ENCODE peak calls at places on chromosome 15, in nine cellular contexts. H is Calu3, N is cardiac fibroblast, E is stomach, Q is glutamatergic neuron, P is Caco-2, X is GM13976, L is bronchial epithelial cell, U is cardiac muscle cell. T is an unnamed sample.
A peak's percentile ranks its signal among the peaks of the same experiment; 100 is the strongest.

GRCh38 chr15:73781038-73781925 is 28.1 kb upstream of the INSYN1 start:
- DNase-seq in E (no peak), P (peak; percentile 13), Q (no peak), H (peak; percentile 30), N (peak; percentile 62), U (peak; percentile 50), X (no peak), L (peak; percentile 50), T (no peak)

GRCh38 chr15:66761723-66762595 is 59.9 kb downstream of the SMAD6 start:
- DNase-seq in H (no peak), X (no peak), E (no peak), Q (no peak), N (peak; percentile 33), U (peak; percentile 57), P (no peak), L (peak; percentile 13), T (no peak)

GRCh38 chr15:31338318-31338878 is 11.8 kb downstream of the KLF13 start:
- DNase-seq in E (peak; percentile 62), Q (no peak), L (no peak), P (no peak), X (no peak), U (peak; percentile 14), N (peak; percentile 39), H (no peak), T (no peak)

GRCh38 chr15:57354436-57355123 is 21.7 kb upstream of the CGNL1 start:
- DNase-seq in E (no peak), Q (no peak), L (no peak), N (no peak), U (no peak), P (no peak), X (no peak), H (no peak), T (no peak)

GRCh38 chr15:22224241-22224671 is 143.9 kb downstream of the OR4M2 start:
- DNase-seq in X (no peak), U (no peak), Q (no peak), N (no peak), E (no peak), H (no peak), L (no peak), P (no peak), T (peak; percentile 22)

GRCh38 chr15:67501177-67501835 is 19.6 kb upstream of the C15orf61 start:
- DNase-seq in X (peak; percentile 39), Q (no peak), U (peak; percentile 55), H (no peak), P (no peak), L (peak; percentile 23), E (no peak), N (peak; percentile 57), T (no peak)

GRCh38 chr15:40815042-40815678 is 7.9 kb upstream of the DNAJC17 start:
- DNase-seq in U (peak; percentile 75), E (peak; percentile 37), N (peak; percentile 31), L (no peak), X (no peak), Q (no peak), H (no peak), P (no peak), T (no peak)

GRCh38 chr15:81612631-81613030 is 238.6 kb upstream of the TMC3 start:
- DNase-seq in H (no peak), Q (no peak), L (no peak), X (no peak), E (no peak), U (no peak), P (no peak), N (no peak), T (no peak)

GRCh38 chr15:82709421-82710207 is at the start of gene AP3B2:
- DNase-seq in N (peak; percentile 68), P (peak; percentile 76), Q (peak; percentile 88), E (peak; percentile 68), X (peak; percentile 93), U (peak; percentile 85), H (peak; percentile 87), L (peak; percentile 58), T (no peak)

GRCh38 chr15:96234109-96234892 is 96.2 kb upstream of the NR2F2 start:
- DNase-seq in X (no peak), E (no peak), P (no peak), L (peak; percentile 36), H (peak; percentile 14), Q (no peak), N (peak; percentile 12), U (peak; percentile 47), T (no peak)

GRCh38 chr15:77180757-77181156 is 109.8 kb upstream of the TSPAN3 start:
- DNase-seq in X (no peak), Q (no peak), H (no peak), P (no peak), E (no peak), U (peak; percentile 87), N (peak; percentile 47), L (peak; percentile 5), T (no peak)

GRCh38 chr15:60070838-60071493 is 66.9 kb downstream of the FOXB1 start:
- DNase-seq in P (no peak), H (no peak), X (no peak), L (peak; percentile 95), N (peak; percentile 90), Q (no peak), E (no peak), U (peak; percentile 76), T (no peak)

GRCh38 chr15:77025941-77026411 is 31.1 kb downstream of the PSTPIP1 start:
- DNase-seq in P (no peak), N (no peak), L (no peak), U (no peak), E (no peak), H (no peak), Q (no peak), X (no peak), T (no peak)

GRCh38 chr15:29115093-29115991 is 154.3 kb downstream of the NSMCE3 start:
- DNase-seq in E (no peak), U (peak; percentile 43), L (no peak), N (no peak), H (no peak), P (peak; percentile 20), X (peak; percentile 54), Q (peak; percentile 78), T (no peak)

GRCh38 chr15:56371495-56372147 is 6.4 kb downstream of the TEX9 start:
- DNase-seq in U (no peak), P (no peak), X (peak; percentile 23), E (no peak), N (no peak), H (no peak), L (peak; percentile 26), Q (no peak), T (no peak)

GRCh38 chr15:51776952-51777574 is 25.7 kb downstream of the TMOD2 start:
- DNase-seq in U (peak; percentile 86), L (peak; percentile 94), X (peak; percentile 75), E (peak; percentile 73), Q (peak; percentile 68), P (peak; percentile 66), H (peak; percentile 70), N (peak; percentile 88), T (peak; percentile 40)

GRCh38 chr15:73807865-73808264 is 54.7 kb upstream of the INSYN1 start:
- DNase-seq in U (no peak), Q (no peak), H (no peak), P (no peak), L (no peak), X (no peak), E (no peak), N (no peak), T (no peak)

DNA sequence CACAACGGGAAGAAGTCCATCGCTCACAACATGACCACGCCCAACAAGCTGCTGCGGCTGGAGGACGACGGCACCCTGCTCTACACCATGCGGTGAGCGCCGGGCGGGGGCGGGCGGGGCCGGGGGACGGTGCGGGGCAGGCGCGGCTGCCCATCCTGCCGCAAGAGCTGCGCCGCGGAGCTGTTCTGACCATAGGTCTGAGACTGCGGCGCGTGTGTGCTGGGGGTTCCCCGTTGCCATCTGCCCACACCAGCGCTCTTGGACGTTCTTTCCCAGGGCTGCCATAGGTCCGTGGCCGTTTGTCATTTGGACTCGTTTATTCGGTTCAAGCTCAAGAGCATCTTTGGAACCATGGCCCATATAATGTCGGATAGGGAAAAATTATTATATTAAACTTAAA is 16.6 kb downstream of the GABRA5 start:
- DNase-seq in N (no peak), E (no peak), H (no peak), X (no peak), P (no peak), U (no peak), Q (no peak), L (no peak), T (no peak)
- TF ChIP-seq CTCF in N (no peak), E (no peak), H (no peak), X (no peak), P (no peak), U (no peak), Q (no peak), L (no peak), T (no peak)

DNA sequence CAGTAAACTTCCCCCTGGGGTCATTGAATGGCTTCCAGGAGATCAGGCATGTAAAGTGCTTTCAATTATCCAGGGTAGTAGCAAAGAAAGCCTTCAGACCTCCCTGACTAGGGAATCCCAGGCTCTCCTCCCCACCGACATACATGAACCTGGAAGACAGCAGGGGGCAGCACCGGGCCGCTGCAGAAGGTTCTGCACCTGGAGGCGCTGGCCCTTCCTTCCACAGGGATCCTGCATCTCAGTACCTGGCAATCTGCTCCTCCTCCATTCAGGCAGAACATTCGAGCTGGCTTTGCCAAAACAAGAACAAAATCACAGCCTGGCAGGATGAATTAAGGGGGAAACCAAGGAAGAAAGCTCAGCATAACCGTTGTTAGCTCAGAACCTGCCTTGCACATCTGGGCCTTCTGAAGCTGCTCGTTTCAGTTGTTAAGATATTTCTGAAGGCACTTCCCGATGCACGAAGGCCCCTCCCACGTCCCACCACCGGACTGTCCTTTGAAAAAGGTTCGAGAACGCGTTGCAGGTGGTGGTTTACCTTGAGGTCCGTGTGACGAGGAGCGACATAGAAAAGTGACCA is 237.7 kb downstream of the SLCO3A1 start:
- DNase-seq in N (peak; percentile 39), L (peak; percentile 32), X (no peak), P (peak; percentile 80), E (peak; percentile 68), Q (peak; percentile 86), U (peak; percentile 48), H (peak; percentile 75), T (no peak)
- TF ChIP-seq CTCF in N (peak; percentile 71), L (peak; percentile 84), X (peak; percentile 22), P (peak; percentile 81), E (peak; percentile 35), Q (peak; percentile 77), U (peak; percentile 72), H (peak; percentile 82), T (no peak)

DNA sequence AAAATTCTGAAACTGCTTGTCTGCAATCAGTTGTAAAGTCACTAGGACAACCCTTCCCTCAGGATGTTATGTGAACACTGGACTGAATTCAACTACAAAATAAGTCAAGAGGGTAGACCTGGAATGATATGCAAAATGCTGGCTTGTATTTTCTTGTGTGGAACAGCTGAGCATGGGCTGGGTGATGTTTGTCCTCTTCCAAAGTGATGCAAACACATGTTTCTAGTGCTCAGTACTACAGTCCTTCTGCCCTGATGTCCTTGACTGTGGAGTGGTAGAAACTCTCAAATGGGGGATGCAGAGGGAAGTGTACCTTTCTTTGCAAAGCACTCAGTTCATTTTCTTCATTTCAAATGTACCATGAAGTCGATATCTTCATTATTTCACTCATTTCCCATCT is 258.6 kb downstream of the THSD4 start:
- DNase-seq in Q (no peak), H (no peak), U (no peak), N (no peak), E (no peak), L (no peak), X (no peak), P (no peak), T (no peak)
- TF ChIP-seq CTCF in Q (no peak), H (no peak), U (no peak), N (no peak), E (no peak), L (no peak), X (no peak), P (no peak), T (no peak)

GRCh38 chr15:62928242-62928995 is 114.1 kb upstream of the TPM1 start:
- DNase-seq in N (peak; percentile 94), U (peak; percentile 93), E (no peak), Q (no peak), L (peak; percentile 98), P (peak; percentile 22), X (no peak), H (peak; percentile 70), T (no peak)
- TF ChIP-seq CTCF in N (peak; percentile 24), U (peak; percentile 26), E (no peak), Q (no peak), L (peak; percentile 44), P (no peak), X (no peak), H (peak; percentile 45), T (no peak)